ENCODE peak calls at places on chromosomes 12 and 14, in eight cellular contexts. N is fibroblast of lung, P is ovary, L is PC-3, C is Peyer's patch, Z is hepatocyte, I is heart left ventricle, U is left ventricle myocardium inferior. Q is an unnamed sample.

GRCh38 chr14:33668066-33668465 is 282.8 kb downstream of the EGLN3 start:
- DNase-seq in N (peak; percentile 58), P (no peak), L (peak; percentile 69), C (no peak), Z (no peak), I (no peak), U (no peak), Q (no peak)

GRCh38 chr12:129540954-129541353 is 362.9 kb downstream of the TMEM132D start:
- DNase-seq in N (no peak), P (no peak), L (no peak), C (no peak), Z (no peak), I (no peak), U (no peak), Q (no peak)

GRCh38 chr14:73424453-73424852 is 33.9 kb downstream of the NUMB start:
- DNase-seq in N (no peak), P (no peak), L (no peak), C (no peak), Z (no peak), I (no peak), U (no peak), Q (no peak)

GRCh38 chr12:107973950-107974349 is 155.1 kb upstream of the WSCD2 start:
- DNase-seq in N (no peak), P (no peak), L (no peak), C (no peak), Z (no peak), I (no peak), U (no peak), Q (no peak)

GRCh38 chr12:106586535-106586802 is 3.7 kb downstream of the RFX4 start:
- DNase-seq in N (no peak), P (no peak), L (no peak), C (no peak), Z (no peak), I (no peak), U (no peak), Q (no peak)

GRCh38 chr12:121786441-121786825 is 7.1 kb downstream of the RHOF start:
- DNase-seq in N (peak; percentile 81), P (no peak), L (peak; percentile 100), C (peak; percentile 82), Z (no peak), I (no peak), U (no peak), Q (peak; percentile 45)

GRCh38 chr12:110600254-110600653 is 13.7 kb upstream of the TCTN1 start:
- DNase-seq in N (peak; percentile 85), P (no peak), L (peak; percentile 89), C (no peak), Z (peak; percentile 57), I (no peak), U (no peak), Q (no peak)

GRCh38 chr12:48350249-48351021 is at the start of gene ZNF641:
- DNase-seq in N (peak; percentile 58), P (peak; percentile 84), L (peak; percentile 81), C (peak; percentile 90), Z (peak; percentile 94), I (peak; percentile 94), U (peak; percentile 88), Q (peak; percentile 91)

GRCh38 chr14:28656704-28657255 is 109.8 kb upstream of the FOXG1 start:
- DNase-seq in N (no peak), P (no peak), L (peak; percentile 78), C (no peak), Z (no peak), I (no peak), U (no peak), Q (no peak)

GRCh38 chr14:73567951-73568885 is 795 bp upstream of the ACOT2 start:
- DNase-seq in N (peak; percentile 47), P (no peak), L (peak; percentile 62), C (no peak), Z (peak; percentile 30), I (no peak), U (no peak), Q (peak; percentile 30)

GRCh38 chr14:46250113-46250703 is 401.4 kb downstream of the RPL10L start:
- DNase-seq in N (peak; percentile 6), P (no peak), L (peak; percentile 64), C (no peak), Z (peak; percentile 31), I (no peak), U (no peak), Q (no peak)

GRCh38 chr12:127143020-127143419 is 1124.0 kb upstream of the TMEM132C start:
- DNase-seq in N (no peak), P (no peak), L (no peak), C (no peak), Z (no peak), I (no peak), U (no peak), Q (no peak)

GRCh38 chr12:67430708-67431335 is 161.7 kb downstream of the CAND1 start:
- DNase-seq in N (peak; percentile 85), P (peak; percentile 76), L (peak; percentile 19), C (no peak), Z (no peak), I (peak; percentile 59), U (peak; percentile 74), Q (no peak)

GRCh38 chr12:14999421-15000047 is 26.7 kb downstream of the PDE6H start:
- DNase-seq in N (peak; percentile 21), P (no peak), L (peak; percentile 81), C (no peak), Z (no peak), I (no peak), U (no peak), Q (no peak)

GRCh38 chr14:55438066-55438683 is 2.2 kb downstream of the TBPL2 start:
- DNase-seq in N (peak; percentile 74), P (no peak), L (peak; percentile 92), C (no peak), Z (peak; percentile 79), I (no peak), U (no peak), Q (peak; percentile 49)

GRCh38 chr12:54390668-54391551 is 6.4 kb upstream of the ZNF385A start:
- DNase-seq in N (no peak), P (peak; percentile 66), L (peak; percentile 33), C (peak; percentile 66), Z (peak; percentile 84), I (peak; percentile 71), U (peak; percentile 11), Q (peak; percentile 79)

GRCh38 chr14:22848391-22849164 is 12.2 kb downstream of the MMP14 start:
- DNase-seq in N (peak; percentile 99), P (peak; percentile 90), L (no peak), C (peak; percentile 57), Z (peak; percentile 87), I (peak; percentile 83), U (peak; percentile 66), Q (no peak)

GRCh38 chr12:8956073-8956472 is 6.6 kb upstream of the M6PR start:
- DNase-seq in N (no peak), P (no peak), L (no peak), C (no peak), Z (no peak), I (no peak), U (no peak), Q (no peak)

GRCh38 chr14:78075033-78075432 is 95.1 kb upstream of the NRXN3 start:
- DNase-seq in N (no peak), P (no peak), L (no peak), C (no peak), Z (no peak), I (no peak), U (no peak), Q (no peak)

GRCh38 chr12:6570264-6570887 is 2.3 kb upstream of the NOP2 start:
- DNase-seq in N (peak; percentile 36), P (peak; percentile 44), L (peak; percentile 41), C (peak; percentile 74), Z (peak; percentile 75), I (no peak), U (no peak), Q (peak; percentile 82)
- TF ChIP-seq CTCF in N (no peak), P (no peak), L (peak; percentile 67), C (peak; percentile 33), Z (peak; percentile 52), I (peak; percentile 45), U (peak; percentile 40), Q (peak; percentile 82)

DNA sequence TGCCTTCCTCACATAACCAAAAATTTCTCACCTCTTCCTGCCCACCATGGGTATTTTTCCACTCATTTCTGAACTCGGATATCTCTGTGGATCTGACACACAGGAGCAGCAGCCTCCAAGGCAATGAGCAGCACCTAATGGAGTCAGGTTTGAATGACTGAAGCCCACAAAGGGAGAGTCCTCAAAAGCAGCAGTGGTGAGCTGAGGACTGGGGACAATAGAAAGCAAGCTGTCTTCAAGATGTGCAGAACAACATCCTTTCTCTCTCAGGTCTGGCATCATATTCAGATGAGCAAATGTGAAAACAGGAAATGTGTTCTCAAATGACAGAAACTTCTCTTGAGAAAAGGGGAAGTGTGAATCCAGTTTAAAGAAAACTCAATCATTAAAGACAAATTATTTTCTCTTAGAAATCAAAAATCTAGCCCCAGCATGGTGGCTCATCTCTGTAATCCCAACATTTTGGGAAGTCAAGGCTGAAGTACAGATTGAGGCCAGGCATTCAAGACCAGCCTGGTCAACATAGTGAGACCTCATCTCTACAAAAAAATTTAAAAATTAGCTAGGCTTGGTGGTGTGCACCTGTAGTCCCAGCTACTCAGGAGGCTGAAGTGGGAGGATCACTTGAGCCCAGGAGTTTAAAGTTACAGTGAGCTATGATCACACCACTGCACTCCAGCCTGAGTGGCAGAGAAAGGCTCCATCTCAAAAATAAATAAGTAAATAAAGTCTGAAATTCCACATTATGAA is 54.2 kb downstream of the C12orf42 start:
- DNase-seq in N (no peak), P (no peak), L (no peak), C (no peak), Z (no peak), I (no peak), U (no peak), Q (no peak)
- H3K27me3 ChIP-seq in N (no peaks in the 10 kb centered on the region), P (no peaks in the 10 kb centered on the region), L (peaks cover 22% of the 10 kb centered on the region), C (no peaks in the 10 kb centered on the region), Z (no peaks in the 10 kb centered on the region), I (no peaks in the 10 kb centered on the region), U (no peaks in the 10 kb centered on the region), Q (no peaks in the 10 kb centered on the region)

DNA sequence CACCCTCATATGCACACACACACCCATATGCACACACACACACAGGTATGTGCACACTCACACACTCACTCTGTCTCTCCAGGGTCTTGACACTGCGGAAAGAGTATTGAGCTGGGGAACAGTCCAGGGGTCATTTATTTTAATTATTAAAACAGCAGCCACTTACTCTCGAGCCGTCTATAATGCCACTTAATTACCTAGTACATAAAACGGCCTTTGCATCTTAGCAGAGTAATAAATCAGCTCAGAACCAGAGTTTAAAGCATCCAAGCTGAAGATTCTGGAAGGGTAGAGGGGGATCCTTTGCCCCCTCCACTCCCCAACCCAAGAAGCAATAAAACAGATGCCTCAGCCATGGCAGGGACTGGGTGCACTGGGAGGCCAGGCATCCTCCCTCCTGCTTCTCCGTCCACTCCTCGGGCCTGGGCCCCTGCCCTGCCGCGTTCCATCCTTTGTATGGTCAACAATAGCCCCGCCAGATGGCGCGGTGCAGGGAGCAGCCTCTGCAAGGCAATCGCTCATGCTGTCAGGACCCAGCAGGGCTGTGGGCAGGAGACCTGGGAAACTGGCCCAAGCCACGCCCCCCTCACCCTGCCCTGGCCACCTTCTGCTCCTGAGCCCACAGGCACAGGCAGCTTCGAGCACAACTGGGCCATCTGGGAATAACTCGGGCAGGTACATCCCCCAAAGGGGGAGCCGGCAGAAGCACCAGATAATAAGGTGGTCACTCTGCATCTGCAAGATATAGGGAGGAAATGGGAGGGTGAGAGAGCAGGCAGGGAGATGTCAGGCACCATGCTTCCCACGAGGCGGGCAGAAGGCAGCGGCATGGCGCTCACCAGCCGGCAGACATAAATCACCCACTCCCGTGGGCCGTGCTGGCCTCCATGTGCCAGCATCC is 40.9 kb downstream of the CCDC85C start:
- DNase-seq in N (peak; percentile 72), P (peak; percentile 87), L (peak; percentile 87), C (peak; percentile 82), Z (peak; percentile 90), I (peak; percentile 86), U (peak; percentile 82), Q (peak; percentile 76)
- TF ChIP-seq CTCF in N (no peak), P (peak; percentile 27), L (peak; percentile 77), C (peak; percentile 59), Z (peak; percentile 60), I (peak; percentile 45), U (peak; percentile 59), Q (peak; percentile 31)

GRCh38 chr12:52835271-52836041 is 1.3 kb upstream of the KRT79 start:
- DNase-seq in N (no peak), P (no peak), L (no peak), C (no peak), Z (no peak), I (no peak), U (no peak), Q (no peak)
- H3K27me3 ChIP-seq in N (no peaks in the 10 kb centered on the region), P (no peaks in the 10 kb centered on the region), L (no peaks in the 10 kb centered on the region), C (no peaks in the 10 kb centered on the region), Z (peaks cover 17% of the 10 kb centered on the region), I (no peaks in the 10 kb centered on the region), U (peaks cover 93% of the 10 kb centered on the region), Q (no peaks in the 10 kb centered on the region)